ENCODE peak calls at places on chromosome 2, in eight cellular contexts. W, Y, J, P, U, X, O and K are unnamed samples.
A peak's percentile ranks its signal among the peaks of the same experiment; 100 is the strongest.

GRCh38 chr2:215784371-215784783 is 229.0 kb downstream of the MREG start:
- DNase-seq in J (peak; percentile 93), W (peak; percentile 89), U (peak; percentile 88), Y (peak; percentile 98), X (peak; percentile 93), P (no peak), O (no peak), K (peak; percentile 91)

GRCh38 chr2:30205456-30205855 is 25.9 kb upstream of the LBH start:
- DNase-seq in W (no peak), J (no peak), U (no peak), Y (no peak), X (no peak), O (no peak), P (no peak), K (no peak)

GRCh38 chr2:43388371-43388770 is 162.0 kb upstream of the ZFP36L2 start:
- DNase-seq in O (no peak), U (no peak), Y (no peak), X (no peak), W (no peak), J (no peak), P (no peak), K (no peak)

GRCh38 chr2:30511122-30512083 is 64.4 kb downstream of the LCLAT1 start:
- DNase-seq in O (no peak), Y (peak; percentile 40), J (no peak), W (peak; percentile 40), X (peak; percentile 81), U (peak; percentile 62), P (no peak), K (peak; percentile 27)

GRCh38 chr2:12504443-12504842 is 212.3 kb upstream of the TRIB2 start:
- DNase-seq in U (peak; percentile 62), O (no peak), P (no peak), J (no peak), Y (no peak), W (peak; percentile 54), X (peak; percentile 42), K (peak; percentile 26)

GRCh38 chr2:86301711-86302202 is 35.7 kb downstream of the REEP1 start:
- DNase-seq in O (no peak), U (no peak), P (peak; percentile 58), W (no peak), Y (no peak), J (no peak), X (peak; percentile 85), K (no peak)

GRCh38 chr2:160363961-160364733 is 129.5 kb downstream of the RBMS1 start:
- DNase-seq in O (no peak), J (no peak), P (no peak), X (peak; percentile 59), U (no peak), W (no peak), Y (peak; percentile 46), K (no peak)

GRCh38 chr2:226791056-226791486 is 8.5 kb downstream of the IRS1 start:
- DNase-seq in P (no peak), W (peak; percentile 76), U (peak; percentile 88), O (no peak), Y (peak; percentile 75), X (peak; percentile 68), J (no peak), K (peak; percentile 72)

GRCh38 chr2:174615951-174616436 is 18.4 kb upstream of the WIPF1 start:
- DNase-seq in X (peak; percentile 95), U (peak; percentile 73), O (no peak), Y (peak; percentile 86), W (peak; percentile 85), J (no peak), P (no peak), K (peak; percentile 82)

GRCh38 chr2:209685963-209686362 is 85.7 kb upstream of the UNC80 start:
- DNase-seq in J (no peak), O (no peak), Y (peak; percentile 31), U (no peak), X (peak; percentile 17), W (no peak), P (no peak), K (peak; percentile 6)

GRCh38 chr2:96505231-96505889 is at the start of gene NEURL3:
- DNase-seq in O (peak; percentile 64), J (peak; percentile 32), X (peak; percentile 50), P (peak; percentile 69), Y (peak; percentile 50), U (peak; percentile 75), W (peak; percentile 15), K (peak; percentile 54)

GRCh38 chr2:33215299-33215698 is 261.1 kb upstream of the RASGRP3 start:
- DNase-seq in P (no peak), O (no peak), U (peak; percentile 93), J (peak; percentile 78), Y (peak; percentile 96), W (peak; percentile 96), X (peak; percentile 96), K (peak; percentile 89)

GRCh38 chr2:204545861-204546773 is 842 bp downstream of the PARD3B start:
- DNase-seq in U (no peak), J (no peak), W (no peak), P (peak; percentile 71), Y (no peak), X (no peak), O (peak; percentile 43), K (no peak)

GRCh38 chr2:48315847-48316194 is 214.1 kb upstream of the STON1 start:
- DNase-seq in U (no peak), X (peak; percentile 10), W (no peak), J (no peak), O (no peak), P (no peak), Y (peak; percentile 7), K (no peak)

GRCh38 chr2:127091886-127092285 is 15.1 kb downstream of the BIN1 start:
- DNase-seq in Y (no peak), P (no peak), U (no peak), X (no peak), O (no peak), J (no peak), W (no peak), K (no peak)

GRCh38 chr2:127324635-127325034 is 30.7 kb upstream of the ERCC3 start:
- DNase-seq in U (peak; percentile 81), Y (peak; percentile 80), O (peak; percentile 21), P (no peak), J (peak; percentile 44), W (peak; percentile 61), X (peak; percentile 69), K (peak; percentile 80)

GRCh38 chr2:9712263-9712662 is 81.5 kb upstream of the YWHAQ start:
- DNase-seq in J (no peak), O (no peak), U (no peak), Y (no peak), P (no peak), X (no peak), W (no peak), K (no peak)

GRCh38 chr2:197786010-197786877 is 1.1 kb upstream of the BOLL start:
- DNase-seq in Y (no peak), J (no peak), U (no peak), O (peak; percentile 30), W (no peak), X (no peak), P (peak; percentile 54), K (no peak)

DNA sequence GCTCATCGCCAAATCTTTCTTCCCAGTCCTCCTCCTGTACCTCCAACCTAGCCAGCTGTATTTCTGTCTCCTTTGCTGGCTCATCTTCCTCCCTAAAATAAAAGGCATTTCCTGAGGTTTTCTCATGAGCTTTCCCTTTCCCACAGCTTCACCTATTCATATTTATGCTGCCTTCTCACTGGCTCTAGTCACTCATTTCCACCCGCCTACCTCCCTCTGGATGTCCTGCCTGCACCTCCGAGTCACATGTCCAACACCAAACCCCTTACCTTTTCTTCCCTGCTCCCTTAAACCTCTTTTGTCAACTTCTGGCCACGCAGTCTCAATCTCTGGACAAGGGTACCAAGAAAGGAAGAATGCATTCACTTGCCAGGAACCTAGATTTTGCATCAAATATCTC is 2.8 kb downstream of the EIF2AK3 start:
- DNase-seq in P (no peak), J (no peak), Y (no peak), W (no peak), U (no peak), X (no peak), O (peak; percentile 17), K (no peak)
- TF ChIP-seq CTCF in P (no peak), J (no peak), Y (no peak), W (no peak), U (no peak), X (no peak), O (no peak), K (no peak)

GRCh38 chr2:170778900-170779299 is 8.7 kb downstream of the ERICH2 start:
- DNase-seq in J (no peak), U (no peak), Y (no peak), P (no peak), W (no peak), O (no peak), X (no peak), K (no peak)

GRCh38 chr2:170783549-170783948 is 13.4 kb downstream of the ERICH2 start:
- DNase-seq in P (no peak), J (no peak), O (no peak), X (no peak), W (no peak), U (no peak), Y (no peak), K (no peak)

GRCh38 chr2:170774074-170774473 is 3.9 kb downstream of the ERICH2 start:
- DNase-seq in W (no peak), Y (no peak), O (no peak), P (no peak), J (no peak), U (no peak), X (no peak), K (no peak)

GRCh38 chr2:170782673-170783072 is 12.5 kb downstream of the ERICH2 start:
- DNase-seq in Y (no peak), O (no peak), J (no peak), X (no peak), W (no peak), U (no peak), P (no peak), K (no peak)

GRCh38 chr2:170779304-170779703 is 9.1 kb downstream of the ERICH2 start:
- DNase-seq in P (no peak), Y (no peak), J (no peak), W (no peak), X (no peak), U (no peak), O (no peak), K (no peak)
- H3K4me3 ChIP-seq in P (no peak overlapping the region), Y (no peak overlapping the region), J (no peak overlapping the region), W (no peak overlapping the region), X (no peak overlapping the region), U (no peak overlapping the region), O (no peak overlapping the region), K (no peak overlapping the region)

DNA sequence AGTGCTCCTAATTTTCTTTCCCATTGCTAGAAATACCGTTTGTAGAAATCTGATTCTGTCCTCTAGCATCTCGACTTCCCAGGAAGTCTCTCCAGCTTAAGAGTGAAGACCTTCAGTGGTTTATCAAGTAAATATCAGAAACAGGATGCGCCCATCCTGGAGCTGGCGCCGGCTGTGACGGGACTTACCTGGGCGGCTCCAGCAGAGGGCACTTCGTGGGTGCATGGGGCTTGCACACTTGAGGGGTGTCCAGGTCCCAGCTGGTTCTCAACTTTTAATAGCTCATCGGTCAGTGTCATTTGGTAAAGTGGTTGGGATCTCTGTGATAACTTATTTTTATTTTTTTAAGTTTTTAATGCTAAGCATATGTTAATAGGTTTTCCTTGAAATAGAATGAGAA is 167.0 kb upstream of the TPO start:
- DNase-seq in W (no peak), O (no peak), Y (no peak), J (no peak), U (no peak), P (no peak), X (no peak), K (no peak)
- TF ChIP-seq CTCF in W (no peak), O (no peak), Y (no peak), J (no peak), U (no peak), P (no peak), X (no peak), K (no peak)

GRCh38 chr2:17539596-17539992 is 902 bp upstream of the VSNL1 start:
- DNase-seq in W (peak; percentile 58), X (peak; percentile 11), U (peak; percentile 2), O (peak; percentile 47), P (no peak), J (no peak), Y (peak; percentile 40), K (peak; percentile 18)
- H3K4me3 ChIP-seq in W (peak overlapping the region; percentile 63), X (no peak overlapping the region), U (no peak overlapping the region), O (peak overlapping the region; percentile 46), P (peak overlapping the region; percentile 28), J (no peak overlapping the region), Y (peak overlapping the region; percentile 9), K (peak overlapping the region; percentile 56)